ENCODE peak calls at places on chromosome 1, in ten cellular contexts. One of them, this sample, is unnamed. For H3K27me3, the result is how much of the 10 kb centered on the place peaks cover.

GRCh38 chr1:25030674-25031589 is 100.9 kb upstream of the RUNX3 start:
- DNase-seq in spleen: no peak
- DNase-seq in AG04450: no peak
- DNase-seq in aorta: no peak
- DNase-seq in upper lobe of right lung: no peak
- DNase-seq in Karpas-422: peak
- DNase-seq in psoas muscle: no peak
- DNase-seq in adrenal gland: no peak
- DNase-seq in IMR-90: peak
- DNase-seq in ovary: no peak
- DNase-seq in this sample: no peak

GRCh38 chr1:243246916-243247315 is 8.2 kb downstream of the CEP170 start:
- DNase-seq in spleen: no peak
- DNase-seq in AG04450: no peak
- DNase-seq in aorta: no peak
- DNase-seq in upper lobe of right lung: no peak
- DNase-seq in Karpas-422: peak
- DNase-seq in psoas muscle: no peak
- DNase-seq in adrenal gland: peak
- DNase-seq in IMR-90: peak
- DNase-seq in ovary: no peak
- DNase-seq in this sample: no peak

GRCh38 chr1:207032528-207033017 is at the start of gene C1orf116:
- DNase-seq in spleen: no peak
- DNase-seq in AG04450: no peak
- DNase-seq in aorta: no peak
- DNase-seq in upper lobe of right lung: peak
- DNase-seq in Karpas-422: no peak
- DNase-seq in psoas muscle: no peak
- DNase-seq in adrenal gland: no peak
- DNase-seq in IMR-90: no peak
- DNase-seq in ovary: no peak
- DNase-seq in this sample: no peak

GRCh38 chr1:234316486-234316885 is 56.8 kb upstream of the COA6 start:
- DNase-seq in spleen: no peak
- DNase-seq in AG04450: no peak
- DNase-seq in aorta: no peak
- DNase-seq in upper lobe of right lung: no peak
- DNase-seq in Karpas-422: no peak
- DNase-seq in psoas muscle: no peak
- DNase-seq in adrenal gland: no peak
- DNase-seq in IMR-90: no peak
- DNase-seq in ovary: no peak
- DNase-seq in this sample: no peak

GRCh38 chr1:6820899-6821298 is 35.6 kb downstream of the CAMTA1 start:
- DNase-seq in spleen: no peak
- DNase-seq in AG04450: no peak
- DNase-seq in aorta: no peak
- DNase-seq in upper lobe of right lung: no peak
- DNase-seq in Karpas-422: no peak
- DNase-seq in psoas muscle: no peak
- DNase-seq in adrenal gland: no peak
- DNase-seq in IMR-90: no peak
- DNase-seq in ovary: no peak
- DNase-seq in this sample: no peak

GRCh38 chr1:6170742-6171201 is 9.3 kb downstream of the CHD5 start:
- DNase-seq in spleen: no peak
- DNase-seq in AG04450: no peak
- DNase-seq in aorta: no peak
- DNase-seq in upper lobe of right lung: no peak
- DNase-seq in Karpas-422: no peak
- DNase-seq in psoas muscle: no peak
- DNase-seq in adrenal gland: no peak
- DNase-seq in IMR-90: no peak
- DNase-seq in ovary: no peak
- DNase-seq in this sample: no peak

GRCh38 chr1:207844374-207844773 is 66.6 kb downstream of the CD34 start:
- DNase-seq in spleen: no peak
- DNase-seq in AG04450: no peak
- DNase-seq in aorta: no peak
- DNase-seq in upper lobe of right lung: no peak
- DNase-seq in Karpas-422: no peak
- DNase-seq in psoas muscle: no peak
- DNase-seq in adrenal gland: no peak
- DNase-seq in IMR-90: no peak
- DNase-seq in ovary: no peak
- DNase-seq in this sample: no peak

GRCh38 chr1:154478013-154478412 is 24.0 kb upstream of the TDRD10 start:
- DNase-seq in spleen: no peak
- DNase-seq in AG04450: no peak
- DNase-seq in aorta: no peak
- DNase-seq in upper lobe of right lung: no peak
- DNase-seq in Karpas-422: no peak
- DNase-seq in psoas muscle: no peak
- DNase-seq in adrenal gland: peak
- DNase-seq in IMR-90: no peak
- DNase-seq in ovary: peak
- DNase-seq in this sample: no peak

GRCh38 chr1:110879758-110880606 is 7.0 kb downstream of the CD53 start:
- DNase-seq in spleen: no peak
- DNase-seq in AG04450: no peak
- DNase-seq in aorta: no peak
- DNase-seq in upper lobe of right lung: no peak
- DNase-seq in Karpas-422: peak
- DNase-seq in psoas muscle: no peak
- DNase-seq in adrenal gland: peak
- DNase-seq in IMR-90: no peak
- DNase-seq in ovary: no peak
- DNase-seq in this sample: no peak

GRCh38 chr1:58780586-58781452 is 3.0 kb downstream of the JUN start:
- DNase-seq in spleen: no peak
- DNase-seq in AG04450: no peak
- DNase-seq in aorta: no peak
- DNase-seq in upper lobe of right lung: no peak
- DNase-seq in Karpas-422: no peak
- DNase-seq in psoas muscle: no peak
- DNase-seq in adrenal gland: peak
- DNase-seq in IMR-90: peak
- DNase-seq in ovary: peak
- DNase-seq in this sample: no peak

GRCh38 chr1:161096514-161096913 is 1.6 kb upstream of the KLHDC9 start:
- DNase-seq in spleen: no peak
- DNase-seq in AG04450: no peak
- DNase-seq in aorta: no peak
- DNase-seq in upper lobe of right lung: no peak
- DNase-seq in Karpas-422: no peak
- DNase-seq in psoas muscle: peak
- DNase-seq in adrenal gland: no peak
- DNase-seq in IMR-90: peak
- DNase-seq in ovary: peak
- DNase-seq in this sample: no peak

GRCh38 chr1:202189012-202189790 is 4.4 kb upstream of the LGR6 start:
- DNase-seq in spleen: peak
- DNase-seq in AG04450: no peak
- DNase-seq in aorta: peak
- DNase-seq in upper lobe of right lung: peak
- DNase-seq in Karpas-422: peak
- DNase-seq in psoas muscle: peak
- DNase-seq in adrenal gland: peak
- DNase-seq in IMR-90: peak
- DNase-seq in ovary: peak
- DNase-seq in this sample: peak

GRCh38 chr1:218476385-218476784 is 131.2 kb downstream of the TGFB2 start:
- DNase-seq in spleen: no peak
- DNase-seq in AG04450: peak
- DNase-seq in aorta: no peak
- DNase-seq in upper lobe of right lung: no peak
- DNase-seq in Karpas-422: no peak
- DNase-seq in psoas muscle: no peak
- DNase-seq in adrenal gland: no peak
- DNase-seq in IMR-90: peak
- DNase-seq in ovary: no peak
- DNase-seq in this sample: no peak

GRCh38 chr1:6602669-6603423 is at the start of gene KLHL21:
- DNase-seq in spleen: peak
- DNase-seq in AG04450: no peak
- DNase-seq in aorta: peak
- DNase-seq in upper lobe of right lung: peak
- DNase-seq in Karpas-422: peak
- DNase-seq in psoas muscle: peak
- DNase-seq in adrenal gland: peak
- DNase-seq in IMR-90: peak
- DNase-seq in ovary: peak
- DNase-seq in this sample: peak

GRCh38 chr1:107175102-107175501 is 34.3 kb downstream of the NTNG1 start:
- DNase-seq in spleen: no peak
- DNase-seq in AG04450: no peak
- DNase-seq in aorta: no peak
- DNase-seq in upper lobe of right lung: no peak
- DNase-seq in Karpas-422: no peak
- DNase-seq in psoas muscle: no peak
- DNase-seq in adrenal gland: no peak
- DNase-seq in IMR-90: no peak
- DNase-seq in ovary: no peak
- DNase-seq in this sample: no peak

DNA sequence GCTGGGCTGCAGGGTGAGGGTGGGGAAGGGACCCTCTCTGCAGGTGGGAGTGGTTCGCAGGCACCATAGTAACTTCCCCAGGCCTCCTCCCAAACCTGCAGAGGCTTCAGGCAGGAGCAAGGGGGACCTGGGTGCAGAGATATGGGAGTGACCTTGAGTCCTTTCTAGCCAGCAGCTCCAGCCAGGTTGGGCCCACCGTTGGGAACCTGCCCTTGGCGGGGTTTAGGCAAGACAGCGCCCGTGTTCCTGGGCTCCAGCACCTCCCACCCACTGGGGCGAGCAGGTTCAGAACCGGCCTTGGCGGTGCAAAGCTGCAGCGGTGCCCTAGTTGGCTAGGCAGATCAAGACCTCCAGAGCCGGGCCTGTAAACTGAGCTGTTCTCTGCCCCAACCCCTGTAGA is 2.2 kb upstream of the PRDM16 start:
- DNase-seq in spleen: peak
- DNase-seq in AG04450: no peak
- DNase-seq in aorta: peak
- DNase-seq in upper lobe of right lung: peak
- DNase-seq in Karpas-422: no peak
- DNase-seq in psoas muscle: no peak
- DNase-seq in adrenal gland: no peak
- DNase-seq in IMR-90: no peak
- DNase-seq in ovary: peak
- DNase-seq in this sample: no peak
- H3K27me3 ChIP-seq in spleen: half or more
- H3K27me3 ChIP-seq in AG04450: half or more
- H3K27me3 ChIP-seq in aorta: under half
- H3K27me3 ChIP-seq in upper lobe of right lung: half or more
- H3K27me3 ChIP-seq in Karpas-422: under half
- H3K27me3 ChIP-seq in psoas muscle: half or more
- H3K27me3 ChIP-seq in adrenal gland: half or more
- H3K27me3 ChIP-seq in IMR-90: half or more
- H3K27me3 ChIP-seq in ovary: under half
- H3K27me3 ChIP-seq in this sample: under half

DNA sequence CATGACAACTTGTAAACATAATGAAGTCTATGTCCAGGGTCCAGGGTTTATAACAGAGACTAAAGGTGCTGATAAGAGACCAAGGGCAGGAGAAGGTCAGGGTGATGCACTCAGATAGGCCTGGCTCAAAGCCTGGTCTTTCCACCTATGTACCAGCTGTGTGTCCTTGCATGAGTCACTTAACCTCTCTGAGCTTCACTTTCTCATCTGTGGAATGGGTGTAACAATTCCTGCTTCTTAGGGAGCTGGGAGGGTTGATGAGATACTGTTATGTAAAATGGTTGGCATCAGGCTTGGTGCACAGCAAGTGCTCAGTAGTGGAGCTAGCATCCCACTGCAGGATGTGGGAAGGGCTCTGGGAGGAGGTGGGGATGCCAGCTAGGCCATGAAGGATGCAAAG is 143.7 kb upstream of the CSF3R start:
- DNase-seq in spleen: no peak
- DNase-seq in AG04450: no peak
- DNase-seq in aorta: no peak
- DNase-seq in upper lobe of right lung: no peak
- DNase-seq in Karpas-422: no peak
- DNase-seq in psoas muscle: no peak
- DNase-seq in adrenal gland: no peak
- DNase-seq in IMR-90: no peak
- DNase-seq in ovary: no peak
- DNase-seq in this sample: no peak
- H3K27me3 ChIP-seq in spleen: under half
- H3K27me3 ChIP-seq in AG04450: under half
- H3K27me3 ChIP-seq in aorta: under half
- H3K27me3 ChIP-seq in upper lobe of right lung: under half
- H3K27me3 ChIP-seq in Karpas-422: under half
- H3K27me3 ChIP-seq in psoas muscle: under half
- H3K27me3 ChIP-seq in adrenal gland: under half
- H3K27me3 ChIP-seq in IMR-90: under half
- H3K27me3 ChIP-seq in ovary: under half
- H3K27me3 ChIP-seq in this sample: under half

DNA sequence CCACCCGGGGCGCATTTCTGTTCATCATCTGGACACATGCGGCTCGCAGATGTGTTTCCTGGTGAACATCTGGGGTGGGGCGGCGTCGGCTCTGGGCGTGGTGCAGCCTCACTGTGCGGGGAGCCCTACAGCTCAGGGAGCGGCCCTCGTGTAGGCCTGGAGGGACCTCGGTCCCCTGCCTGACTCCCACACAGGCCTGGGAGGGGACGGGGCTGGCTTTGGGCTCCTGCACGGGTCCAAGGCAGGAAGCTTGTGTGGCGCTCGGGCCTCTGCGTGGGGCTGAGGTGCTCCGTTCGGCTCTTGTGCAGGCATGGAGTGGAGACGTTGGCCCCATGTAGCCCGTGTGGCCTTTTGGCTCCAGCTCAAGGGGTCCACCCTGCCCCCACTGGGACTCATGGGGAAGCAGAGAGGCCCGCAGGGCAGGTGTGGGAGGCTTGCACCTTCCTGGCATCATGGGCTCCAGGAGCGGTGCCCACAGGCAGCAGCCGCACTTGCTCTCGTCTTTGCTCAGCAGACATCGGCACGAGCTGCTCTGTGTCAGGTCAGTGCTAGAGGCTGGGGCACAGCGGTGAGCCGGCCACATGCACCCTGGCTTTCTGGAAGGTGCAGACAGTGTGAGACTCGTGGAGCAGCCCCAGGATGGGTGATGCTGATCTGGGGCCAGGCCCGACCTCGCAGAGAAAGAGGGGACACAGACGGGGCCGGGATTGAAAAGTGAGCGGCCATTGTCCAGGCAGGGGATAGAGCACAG is 90.1 kb upstream of the ACTRT2 start:
- DNase-seq in spleen: no peak
- DNase-seq in AG04450: no peak
- DNase-seq in aorta: no peak
- DNase-seq in upper lobe of right lung: no peak
- DNase-seq in Karpas-422: no peak
- DNase-seq in psoas muscle: no peak
- DNase-seq in adrenal gland: no peak
- DNase-seq in IMR-90: no peak
- DNase-seq in ovary: no peak
- DNase-seq in this sample: no peak
- H3K27me3 ChIP-seq in spleen: under half
- H3K27me3 ChIP-seq in AG04450: under half
- H3K27me3 ChIP-seq in aorta: under half
- H3K27me3 ChIP-seq in upper lobe of right lung: under half
- H3K27me3 ChIP-seq in Karpas-422: under half
- H3K27me3 ChIP-seq in psoas muscle: half or more
- H3K27me3 ChIP-seq in adrenal gland: under half
- H3K27me3 ChIP-seq in IMR-90: under half
- H3K27me3 ChIP-seq in ovary: under half
- H3K27me3 ChIP-seq in this sample: under half

GRCh38 chr1:41341365-41341683 is 19.9 kb upstream of the FOXO6 start:
- DNase-seq in spleen: no peak
- DNase-seq in AG04450: no peak
- DNase-seq in aorta: no peak
- DNase-seq in upper lobe of right lung: no peak
- DNase-seq in Karpas-422: no peak
- DNase-seq in psoas muscle: no peak
- DNase-seq in adrenal gland: no peak
- DNase-seq in IMR-90: no peak
- DNase-seq in ovary: no peak
- DNase-seq in this sample: no peak
- H3K27me3 ChIP-seq in spleen: under half
- H3K27me3 ChIP-seq in AG04450: under half
- H3K27me3 ChIP-seq in aorta: under half
- H3K27me3 ChIP-seq in upper lobe of right lung: under half
- H3K27me3 ChIP-seq in Karpas-422: under half
- H3K27me3 ChIP-seq in psoas muscle: under half
- H3K27me3 ChIP-seq in adrenal gland: under half
- H3K27me3 ChIP-seq in IMR-90: under half
- H3K27me3 ChIP-seq in ovary: under half
- H3K27me3 ChIP-seq in this sample: under half